ENCODE peak calls at places on chromosomes 5 and 9, in nine cellular contexts. One of them, this sample, is unnamed.

GRCh38 chr5:124593952-124594351 is 152.5 kb downstream of the ZNF608 start:
- DNase-seq in upper lobe of right lung: no peak
- DNase-seq in neural progenitor cell: no peak
- DNase-seq in heart left ventricle: no peak
- DNase-seq in CD8-positive, alpha-beta T cell: no peak
- DNase-seq in A549: no peak
- DNase-seq in kidney: no peak
- DNase-seq in SK-N-SH: no peak
- DNase-seq in H9: no peak
- DNase-seq in this sample: no peak

GRCh38 chr9:35771079-35771441 is 17.0 kb upstream of the MSMP start:
- DNase-seq in upper lobe of right lung: no peak
- DNase-seq in neural progenitor cell: no peak
- DNase-seq in heart left ventricle: peak; percentile 36
- DNase-seq in CD8-positive, alpha-beta T cell: no peak
- DNase-seq in A549: no peak
- DNase-seq in kidney: no peak
- DNase-seq in SK-N-SH: no peak
- DNase-seq in H9: no peak
- DNase-seq in this sample: no peak

GRCh38 chr5:1010181-1010510 is 1.5 kb downstream of the NKD2 start:
- DNase-seq in upper lobe of right lung: no peak
- DNase-seq in neural progenitor cell: no peak
- DNase-seq in heart left ventricle: peak; percentile 26
- DNase-seq in CD8-positive, alpha-beta T cell: no peak
- DNase-seq in A549: peak; percentile 43
- DNase-seq in kidney: no peak
- DNase-seq in SK-N-SH: no peak
- DNase-seq in H9: no peak
- DNase-seq in this sample: no peak

GRCh38 chr5:174423538-174423937 is 300.8 kb upstream of the MSX2 start:
- DNase-seq in upper lobe of right lung: no peak
- DNase-seq in neural progenitor cell: no peak
- DNase-seq in heart left ventricle: no peak
- DNase-seq in CD8-positive, alpha-beta T cell: no peak
- DNase-seq in A549: no peak
- DNase-seq in kidney: no peak
- DNase-seq in SK-N-SH: no peak
- DNase-seq in H9: no peak
- DNase-seq in this sample: no peak

GRCh38 chr5:10856646-10857332 is 95.8 kb upstream of the DAP start:
- DNase-seq in upper lobe of right lung: peak; percentile 76
- DNase-seq in neural progenitor cell: peak; percentile 96
- DNase-seq in heart left ventricle: peak; percentile 42
- DNase-seq in CD8-positive, alpha-beta T cell: no peak
- DNase-seq in A549: peak; percentile 28
- DNase-seq in kidney: peak; percentile 74
- DNase-seq in SK-N-SH: peak; percentile 67
- DNase-seq in H9: peak; percentile 88
- DNase-seq in this sample: peak; percentile 27

GRCh38 chr9:12853021-12853420 is 78.2 kb downstream of the LURAP1L start:
- DNase-seq in upper lobe of right lung: no peak
- DNase-seq in neural progenitor cell: no peak
- DNase-seq in heart left ventricle: no peak
- DNase-seq in CD8-positive, alpha-beta T cell: no peak
- DNase-seq in A549: no peak
- DNase-seq in kidney: no peak
- DNase-seq in SK-N-SH: no peak
- DNase-seq in H9: no peak
- DNase-seq in this sample: no peak

GRCh38 chr9:89445801-89446228 is 52.1 kb downstream of the SEMA4D start:
- DNase-seq in upper lobe of right lung: no peak
- DNase-seq in neural progenitor cell: no peak
- DNase-seq in heart left ventricle: no peak
- DNase-seq in CD8-positive, alpha-beta T cell: no peak
- DNase-seq in A549: no peak
- DNase-seq in kidney: peak; percentile 45
- DNase-seq in SK-N-SH: no peak
- DNase-seq in H9: no peak
- DNase-seq in this sample: no peak

GRCh38 chr5:36575367-36575781 is 31.0 kb upstream of the SLC1A3 start:
- DNase-seq in upper lobe of right lung: no peak
- DNase-seq in neural progenitor cell: no peak
- DNase-seq in heart left ventricle: no peak
- DNase-seq in CD8-positive, alpha-beta T cell: no peak
- DNase-seq in A549: no peak
- DNase-seq in kidney: no peak
- DNase-seq in SK-N-SH: no peak
- DNase-seq in H9: no peak
- DNase-seq in this sample: peak; percentile 66

GRCh38 chr9:133874061-133874638 is 118.0 kb downstream of the VAV2 start:
- DNase-seq in upper lobe of right lung: no peak
- DNase-seq in neural progenitor cell: no peak
- DNase-seq in heart left ventricle: no peak
- DNase-seq in CD8-positive, alpha-beta T cell: no peak
- DNase-seq in A549: peak; percentile 80
- DNase-seq in kidney: no peak
- DNase-seq in SK-N-SH: peak; percentile 80
- DNase-seq in H9: no peak
- DNase-seq in this sample: peak; percentile 98

GRCh38 chr9:105116047-105116868 is 128.2 kb upstream of the SLC44A1 start:
- DNase-seq in upper lobe of right lung: no peak
- DNase-seq in neural progenitor cell: peak; percentile 59
- DNase-seq in heart left ventricle: no peak
- DNase-seq in CD8-positive, alpha-beta T cell: no peak
- DNase-seq in A549: no peak
- DNase-seq in kidney: no peak
- DNase-seq in SK-N-SH: no peak
- DNase-seq in H9: peak; percentile 31
- DNase-seq in this sample: no peak

GRCh38 chr5:153985498-153985897 is 53.2 kb downstream of the FAM114A2 start:
- DNase-seq in upper lobe of right lung: no peak
- DNase-seq in neural progenitor cell: no peak
- DNase-seq in heart left ventricle: no peak
- DNase-seq in CD8-positive, alpha-beta T cell: no peak
- DNase-seq in A549: no peak
- DNase-seq in kidney: no peak
- DNase-seq in SK-N-SH: no peak
- DNase-seq in H9: no peak
- DNase-seq in this sample: no peak

DNA sequence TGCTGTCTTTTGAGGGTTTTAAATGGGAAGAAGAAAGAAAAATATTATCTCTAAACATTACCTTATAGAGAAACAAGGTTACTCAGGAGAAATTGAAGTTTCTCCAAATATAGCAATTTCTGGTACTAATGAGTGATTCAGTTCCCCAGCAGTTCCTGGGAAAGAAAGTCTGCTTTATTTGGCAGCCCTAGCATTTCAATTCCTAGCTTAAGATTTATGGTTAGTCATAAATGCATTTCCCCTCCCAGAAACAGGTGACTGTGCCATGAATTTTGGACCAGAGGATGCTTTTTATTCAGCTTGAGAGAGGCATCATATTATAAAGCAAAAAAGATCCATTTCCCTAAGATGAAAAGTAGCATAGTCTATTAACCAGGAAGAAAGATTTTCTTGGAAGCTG is 165.0 kb downstream of the ESM1 start:
- DNase-seq in upper lobe of right lung: no peak
- DNase-seq in neural progenitor cell: no peak
- DNase-seq in heart left ventricle: no peak
- DNase-seq in CD8-positive, alpha-beta T cell: no peak
- DNase-seq in A549: no peak
- DNase-seq in kidney: no peak
- DNase-seq in SK-N-SH: no peak
- DNase-seq in H9: no peak
- DNase-seq in this sample: no peak
- H3K27ac ChIP-seq in upper lobe of right lung: no peak overlapping the region
- H3K27ac ChIP-seq in neural progenitor cell: no peak overlapping the region
- H3K27ac ChIP-seq in heart left ventricle: no peak overlapping the region
- H3K27ac ChIP-seq in CD8-positive, alpha-beta T cell: no peak overlapping the region
- H3K27ac ChIP-seq in A549: no peak overlapping the region
- H3K27ac ChIP-seq in kidney: no peak overlapping the region
- H3K27ac ChIP-seq in SK-N-SH: peak overlapping the region; percentile 22
- H3K27ac ChIP-seq in H9: no peak overlapping the region
- H3K27ac ChIP-seq in this sample: no peak overlapping the region

DNA sequence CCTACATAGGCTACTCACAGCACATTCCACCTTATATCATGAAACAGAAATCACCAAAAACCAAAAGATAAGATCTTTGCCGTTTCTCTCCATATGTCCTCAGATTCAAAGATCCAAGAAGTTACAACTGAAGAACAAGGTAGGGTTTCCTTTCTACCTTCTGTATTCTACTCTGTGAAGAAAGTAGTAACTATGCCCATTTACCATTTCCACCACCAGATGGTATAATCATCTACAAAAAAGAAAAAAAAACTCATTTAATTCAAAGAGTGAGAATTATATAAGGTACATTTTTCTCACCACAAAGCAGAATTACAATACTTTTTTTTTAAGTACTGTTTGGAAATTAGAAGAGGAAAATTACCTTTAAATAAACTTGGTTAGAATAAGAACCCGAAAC is 172.6 kb upstream of the PTGER4 start:
- DNase-seq in upper lobe of right lung: no peak
- DNase-seq in neural progenitor cell: no peak
- DNase-seq in heart left ventricle: no peak
- DNase-seq in CD8-positive, alpha-beta T cell: no peak
- DNase-seq in A549: no peak
- DNase-seq in kidney: no peak
- DNase-seq in SK-N-SH: no peak
- DNase-seq in H9: no peak
- DNase-seq in this sample: peak; percentile 6
- TF ChIP-seq CTCF in upper lobe of right lung: peak; percentile 21
- TF ChIP-seq CTCF in neural progenitor cell: no peak
- TF ChIP-seq CTCF in heart left ventricle: no peak
- TF ChIP-seq CTCF in CD8-positive, alpha-beta T cell: peak; percentile 52
- TF ChIP-seq CTCF in A549: no peak
- TF ChIP-seq CTCF in kidney: no peak
- TF ChIP-seq CTCF in SK-N-SH: peak; percentile 39
- TF ChIP-seq CTCF in H9: no peak
- TF ChIP-seq CTCF in this sample: peak; percentile 20

GRCh38 chr5:131641494-131641893 is 6.5 kb upstream of the RAPGEF6 start:
- DNase-seq in upper lobe of right lung: no peak
- DNase-seq in neural progenitor cell: no peak
- DNase-seq in heart left ventricle: no peak
- DNase-seq in CD8-positive, alpha-beta T cell: no peak
- DNase-seq in A549: no peak
- DNase-seq in kidney: no peak
- DNase-seq in SK-N-SH: no peak
- DNase-seq in H9: no peak
- DNase-seq in this sample: no peak

GRCh38 chr5:131644822-131645221 is 9.8 kb upstream of the RAPGEF6 start:
- DNase-seq in upper lobe of right lung: no peak
- DNase-seq in neural progenitor cell: no peak
- DNase-seq in heart left ventricle: no peak
- DNase-seq in CD8-positive, alpha-beta T cell: no peak
- DNase-seq in A549: no peak
- DNase-seq in kidney: no peak
- DNase-seq in SK-N-SH: no peak
- DNase-seq in H9: no peak
- DNase-seq in this sample: no peak

GRCh38 chr5:131649160-131649559 is 14.1 kb upstream of the RAPGEF6 start:
- DNase-seq in upper lobe of right lung: no peak
- DNase-seq in neural progenitor cell: no peak
- DNase-seq in heart left ventricle: no peak
- DNase-seq in CD8-positive, alpha-beta T cell: no peak
- DNase-seq in A549: no peak
- DNase-seq in kidney: no peak
- DNase-seq in SK-N-SH: no peak
- DNase-seq in H9: no peak
- DNase-seq in this sample: no peak

DNA sequence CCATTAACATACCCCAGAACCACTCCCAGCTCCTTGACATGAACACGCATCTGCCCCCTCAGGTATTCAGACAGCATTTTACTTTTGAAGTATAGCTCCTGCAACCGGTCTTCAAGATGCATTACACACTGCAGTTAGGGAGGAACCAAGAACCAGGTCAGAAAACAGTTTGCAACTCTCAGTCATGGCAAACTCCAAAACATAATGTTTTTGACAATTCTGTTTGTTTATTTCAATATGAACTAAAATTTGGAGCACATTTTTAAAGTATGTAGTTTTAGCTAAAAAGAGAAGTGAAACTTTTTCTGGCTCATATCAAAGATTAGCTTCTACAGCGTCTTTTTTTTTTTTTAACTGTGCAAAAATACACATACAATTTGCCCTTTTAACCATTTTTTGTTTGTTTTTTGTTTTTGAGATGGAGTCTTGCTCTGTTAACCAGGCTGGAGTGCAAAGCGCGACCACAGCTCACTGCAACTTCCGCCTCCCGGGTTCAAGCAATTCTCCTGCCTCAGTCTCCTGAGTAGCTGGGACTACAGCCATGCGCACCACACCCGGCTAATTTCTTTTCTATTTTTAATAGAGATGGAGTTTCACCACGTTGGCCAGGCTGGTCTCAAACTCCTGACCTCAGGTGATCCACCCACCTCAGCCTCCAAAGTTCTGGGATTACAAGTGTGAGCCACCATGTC is 12.2 kb upstream of the RAPGEF6 start:
- DNase-seq in upper lobe of right lung: no peak
- DNase-seq in neural progenitor cell: no peak
- DNase-seq in heart left ventricle: no peak
- DNase-seq in CD8-positive, alpha-beta T cell: no peak
- DNase-seq in A549: no peak
- DNase-seq in kidney: no peak
- DNase-seq in SK-N-SH: no peak
- DNase-seq in H9: no peak
- DNase-seq in this sample: no peak
- H3K27ac ChIP-seq in upper lobe of right lung: no peak overlapping the region
- H3K27ac ChIP-seq in neural progenitor cell: no peak overlapping the region
- H3K27ac ChIP-seq in heart left ventricle: no peak overlapping the region
- H3K27ac ChIP-seq in CD8-positive, alpha-beta T cell: no peak overlapping the region
- H3K27ac ChIP-seq in A549: no peak overlapping the region
- H3K27ac ChIP-seq in kidney: no peak overlapping the region
- H3K27ac ChIP-seq in SK-N-SH: no peak overlapping the region
- H3K27ac ChIP-seq in H9: no peak overlapping the region
- H3K27ac ChIP-seq in this sample: no peak overlapping the region

DNA sequence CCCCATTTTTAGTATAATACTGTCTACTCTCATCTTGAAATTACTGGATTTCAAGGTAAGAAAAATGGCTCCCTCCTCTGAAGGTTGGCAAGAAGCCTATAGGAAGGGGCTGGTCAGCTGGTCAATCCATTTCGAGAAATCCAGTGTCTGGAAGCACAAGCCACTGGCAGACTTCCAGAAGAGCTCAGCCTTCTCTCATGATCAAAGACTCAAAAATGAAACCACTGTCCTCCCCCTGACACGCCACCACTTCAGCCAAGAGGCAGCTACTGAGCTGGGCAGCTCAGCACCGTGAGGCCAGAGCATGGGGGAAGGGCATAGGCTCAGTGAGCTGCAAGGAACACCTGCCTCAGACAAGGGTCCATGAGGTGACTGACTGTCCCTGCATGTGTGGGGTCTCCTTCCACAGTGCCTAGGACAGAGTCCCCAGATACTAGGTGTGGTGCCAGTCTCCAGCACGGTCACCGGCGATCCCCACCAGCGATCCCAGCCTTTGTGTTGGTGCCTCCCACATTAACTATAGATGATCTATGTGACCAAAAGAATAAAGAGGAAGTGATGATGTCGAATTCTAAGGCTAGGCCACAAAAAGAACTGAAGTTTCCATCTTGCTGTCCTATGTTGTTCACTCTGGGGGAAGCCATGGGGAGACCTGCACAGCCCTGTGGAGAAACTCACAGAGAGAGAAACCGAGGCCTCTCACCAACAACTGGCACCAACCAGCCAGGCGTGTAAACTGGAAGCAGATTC is 100.1 kb upstream of the LRRTM2 start:
- DNase-seq in upper lobe of right lung: no peak
- DNase-seq in neural progenitor cell: no peak
- DNase-seq in heart left ventricle: peak; percentile 69
- DNase-seq in CD8-positive, alpha-beta T cell: no peak
- DNase-seq in A549: no peak
- DNase-seq in kidney: no peak
- DNase-seq in SK-N-SH: no peak
- DNase-seq in H9: no peak
- DNase-seq in this sample: no peak
- TF ChIP-seq CTCF in upper lobe of right lung: no peak
- TF ChIP-seq CTCF in neural progenitor cell: no peak
- TF ChIP-seq CTCF in heart left ventricle: no peak
- TF ChIP-seq CTCF in CD8-positive, alpha-beta T cell: no peak
- TF ChIP-seq CTCF in A549: no peak
- TF ChIP-seq CTCF in kidney: no peak
- TF ChIP-seq CTCF in SK-N-SH: no peak
- TF ChIP-seq CTCF in H9: no peak
- TF ChIP-seq CTCF in this sample: no peak